ENCODE peak calls at places on chromosome 22, in six cellular contexts. L is EL; O is CD4-positive, alpha-beta T cell; H is DMS153; R is Calu3; W is brain microvascular endothelial cell. J is an unnamed sample.

GRCh38 chr22:26672060-26672471 is 14.7 kb downstream of the MIAT start:
- DNase-seq in H (no peak), O (no peak), W (no peak), L (no peak), R (no peak), J (no peak)

GRCh38 chr22:30127749-30128166 is 47.5 kb downstream of the HORMAD2 start:
- DNase-seq in R (no peak), O (no peak), W (peak; percentile 70), L (peak; percentile 70), H (no peak), J (no peak)

GRCh38 chr22:32413715-32414114 is 1.7 kb upstream of the RTCB start:
- DNase-seq in R (no peak), W (peak; percentile 12), O (no peak), L (peak; percentile 21), H (no peak), J (no peak)

GRCh38 chr22:39003165-39003638 is 10.9 kb upstream of the APOBEC3C start:
- DNase-seq in O (peak; percentile 63), W (peak; percentile 73), R (peak; percentile 85), L (peak; percentile 87), H (peak; percentile 68), J (peak; percentile 88)

GRCh38 chr22:42807185-42807584 is 49.9 kb downstream of the ARFGAP3 start:
- DNase-seq in L (no peak), H (no peak), O (no peak), W (no peak), R (no peak), J (no peak)

GRCh38 chr22:37906364-37907008 is 389 bp downstream of the MICALL1 start:
- DNase-seq in L (peak; percentile 45), O (peak; percentile 18), H (no peak), R (peak; percentile 40), W (no peak), J (no peak)

GRCh38 chr22:19816372-19817119 is 38.1 kb downstream of the GNB1L start:
- DNase-seq in H (no peak), L (no peak), O (no peak), R (no peak), W (no peak), J (no peak)

GRCh38 chr22:50035976-50036375 is 22.1 kb downstream of the TTLL8 start:
- DNase-seq in O (no peak), W (no peak), H (no peak), L (no peak), R (no peak), J (no peak)

GRCh38 chr22:46963672-46964545 is 201.5 kb downstream of the TBC1D22A start:
- DNase-seq in R (no peak), O (no peak), H (peak; percentile 76), W (no peak), L (no peak), J (no peak)

GRCh38 chr22:24402460-24403192 is 24.8 kb upstream of the ADORA2A start:
- DNase-seq in H (peak; percentile 82), R (peak; percentile 82), L (peak; percentile 97), O (no peak), W (peak; percentile 91), J (peak; percentile 62)

GRCh38 chr22:50040717-50041116 is 17.4 kb downstream of the TTLL8 start:
- DNase-seq in H (no peak), O (no peak), L (no peak), R (no peak), W (no peak), J (no peak)

GRCh38 chr22:30763815-30764686 is 69.4 kb downstream of the OSBP2 start:
- DNase-seq in O (peak; percentile 37), W (peak; percentile 53), R (peak; percentile 74), L (peak; percentile 78), H (peak; percentile 61), J (peak; percentile 70)

GRCh38 chr22:43008509-43008908 is 6.4 kb downstream of the PACSIN2 start:
- DNase-seq in W (no peak), L (no peak), R (no peak), H (no peak), O (no peak), J (no peak)

GRCh38 chr22:27416553-27417427 is 384.8 kb downstream of the MN1 start:
- DNase-seq in H (no peak), W (peak; percentile 69), L (peak; percentile 91), O (no peak), R (no peak), J (no peak)

GRCh38 chr22:48680601-48681000 is 1147.1 kb downstream of the BRD1 start:
- DNase-seq in R (no peak), H (no peak), L (no peak), W (no peak), O (no peak), J (no peak)

GRCh38 chr22:37636186-37636948 is 3.1 kb upstream of the SH3BP1 start:
- DNase-seq in O (no peak), W (peak; percentile 52), R (no peak), L (peak; percentile 78), H (no peak), J (no peak)

GRCh38 chr22:32411388-32411787 is 659 bp downstream of the RTCB start:
- DNase-seq in L (peak; percentile 28), H (no peak), O (no peak), R (no peak), W (peak; percentile 14), J (no peak)

GRCh38 chr22:40449676-40450035 is 79.3 kb downstream of the SGSM3 start:
- DNase-seq in R (no peak), O (no peak), W (peak; percentile 37), H (no peak), L (peak; percentile 76), J (no peak)

GRCh38 chr22:31816750-31817149 is 62.9 kb downstream of the DEPDC5 start:
- DNase-seq in L (no peak), R (no peak), H (no peak), O (no peak), W (no peak), J (no peak)

GRCh38 chr22:19971276-19972124 is 29.9 kb upstream of the TXNRD2 start:
- DNase-seq in O (no peak), W (no peak), H (no peak), R (no peak), L (no peak), J (no peak)

GRCh38 chr22:30332551-30332950 is 5.8 kb upstream of the TBC1D10A start:
- DNase-seq in O (no peak), L (no peak), R (no peak), H (no peak), W (no peak), J (no peak)

GRCh38 chr22:19823638-19824196 is 31.0 kb downstream of the GNB1L start:
- DNase-seq in W (no peak), L (no peak), O (no peak), R (no peak), H (no peak), J (peak; percentile 6)